ENCODE peak calls at places on chromosomes 13 and 19, in ten cellular contexts. O, U, T, D, E, I, M, A, B and P are unnamed samples.

GRCh38 chr13:87986639-87987250 is 315.6 kb downstream of the SLITRK5 start:
- DNase-seq in O (no peak), U (no peak), T (no peak), D (no peak), E (no peak), I (no peak), M (no peak), A (no peak), B (no peak), P (no peak)

GRCh38 chr19:40252395-40252794 is 25.9 kb upstream of the CCNP start:
- DNase-seq in O (no peak), U (no peak), T (no peak), D (no peak), E (peak; percentile 55), I (no peak), M (no peak), A (no peak), B (no peak), P (no peak)

GRCh38 chr19:16698914-16699313 is 20.7 kb upstream of the NWD1 start:
- DNase-seq in O (no peak), U (no peak), T (no peak), D (no peak), E (no peak), I (no peak), M (no peak), A (peak; percentile 42), B (no peak), P (no peak)

GRCh38 chr13:44364601-44365000 is 9.0 kb upstream of the SERP2 start:
- DNase-seq in O (peak; percentile 55), U (no peak), T (no peak), D (peak; percentile 67), E (no peak), I (no peak), M (peak; percentile 83), A (no peak), B (peak; percentile 68), P (peak; percentile 51)

GRCh38 chr13:35016362-35017148 is 74.5 kb downstream of the NBEA start:
- DNase-seq in O (no peak), U (no peak), T (no peak), D (no peak), E (no peak), I (no peak), M (peak; percentile 5), A (no peak), B (peak; percentile 7), P (no peak)

GRCh38 chr13:113451951-113452421 is 1.3 kb downstream of the ADPRHL1 start:
- DNase-seq in O (no peak), U (no peak), T (no peak), D (no peak), E (no peak), I (no peak), M (no peak), A (no peak), B (no peak), P (no peak)

GRCh38 chr13:41345921-41346589 is 35.0 kb downstream of the NAA16 start:
- DNase-seq in O (peak; percentile 44), U (no peak), T (no peak), D (no peak), E (no peak), I (no peak), M (peak; percentile 53), A (no peak), B (no peak), P (no peak)

GRCh38 chr13:101626925-101627555 is 174.6 kb downstream of the ITGBL1 start:
- DNase-seq in O (peak; percentile 2), U (no peak), T (no peak), D (no peak), E (no peak), I (peak; percentile 41), M (no peak), A (no peak), B (no peak), P (no peak)

GRCh38 chr19:12194827-12195500 is 32.1 kb downstream of the ZNF136 start:
- DNase-seq in O (peak; percentile 6), U (peak; percentile 93), T (no peak), D (peak; percentile 35), E (no peak), I (no peak), M (peak; percentile 66), A (peak; percentile 91), B (no peak), P (peak; percentile 53)

GRCh38 chr13:31870511-31870910 is 131.2 kb downstream of the RXFP2 start:
- DNase-seq in O (no peak), U (no peak), T (no peak), D (peak; percentile 14), E (no peak), I (no peak), M (no peak), A (no peak), B (no peak), P (no peak)

GRCh38 chr13:26022538-26023292 is 29.1 kb downstream of the SHISA2 start:
- DNase-seq in O (peak; percentile 47), U (no peak), T (no peak), D (peak; percentile 74), E (no peak), I (no peak), M (peak; percentile 73), A (peak; percentile 85), B (no peak), P (no peak)

GRCh38 chr13:70812481-70812880 is 704.2 kb upstream of the KLHL1 start:
- DNase-seq in O (peak; percentile 75), U (no peak), T (no peak), D (no peak), E (no peak), I (no peak), M (peak; percentile 90), A (no peak), B (no peak), P (no peak)

GRCh38 chr19:42275103-42275502 is 6.1 kb downstream of the CIC start:
- DNase-seq in O (no peak), U (no peak), T (no peak), D (no peak), E (no peak), I (no peak), M (no peak), A (no peak), B (no peak), P (no peak)

GRCh38 chr13:51475727-51476521 is 23.1 kb upstream of the INTS6 start:
- DNase-seq in O (peak; percentile 74), U (no peak), T (no peak), D (no peak), E (no peak), I (no peak), M (peak; percentile 41), A (no peak), B (no peak), P (no peak)

GRCh38 chr13:105572401-105572800 is 963.1 kb downstream of the EFNB2 start:
- DNase-seq in O (no peak), U (no peak), T (no peak), D (peak; percentile 33), E (no peak), I (no peak), M (peak; percentile 46), A (no peak), B (no peak), P (no peak)

DNA sequence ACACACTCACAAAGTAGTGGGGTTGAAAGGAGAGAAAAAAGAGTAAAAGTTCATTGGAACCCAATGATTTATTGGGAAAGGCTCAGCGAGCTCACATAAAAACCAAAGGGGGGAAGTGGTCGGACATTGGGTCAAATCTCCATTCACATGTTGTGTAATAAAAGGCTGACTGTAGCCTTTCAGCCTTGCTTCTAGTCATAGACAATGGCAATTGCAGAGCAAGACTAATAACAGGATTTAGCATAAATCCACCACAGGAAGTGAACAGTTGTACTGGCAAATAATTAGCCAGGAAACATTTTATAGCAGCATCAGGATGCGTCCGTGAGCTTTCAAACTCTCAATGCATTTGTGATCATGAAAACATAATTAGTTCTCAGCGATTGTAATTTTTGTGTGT is 105.8 kb downstream of the SPRY2 start:
- DNase-seq in O (no peak), U (no peak), T (no peak), D (no peak), E (no peak), I (no peak), M (peak; percentile 47), A (no peak), B (no peak), P (no peak)
- H3K27ac ChIP-seq in O (no peak overlapping the region), U (peak overlapping the region; percentile 16), T (no peak overlapping the region), D (no peak overlapping the region), E (no peak overlapping the region), I (no peak overlapping the region), M (no peak overlapping the region), A (no peak overlapping the region), B (no peak overlapping the region), P (no peak overlapping the region)

DNA sequence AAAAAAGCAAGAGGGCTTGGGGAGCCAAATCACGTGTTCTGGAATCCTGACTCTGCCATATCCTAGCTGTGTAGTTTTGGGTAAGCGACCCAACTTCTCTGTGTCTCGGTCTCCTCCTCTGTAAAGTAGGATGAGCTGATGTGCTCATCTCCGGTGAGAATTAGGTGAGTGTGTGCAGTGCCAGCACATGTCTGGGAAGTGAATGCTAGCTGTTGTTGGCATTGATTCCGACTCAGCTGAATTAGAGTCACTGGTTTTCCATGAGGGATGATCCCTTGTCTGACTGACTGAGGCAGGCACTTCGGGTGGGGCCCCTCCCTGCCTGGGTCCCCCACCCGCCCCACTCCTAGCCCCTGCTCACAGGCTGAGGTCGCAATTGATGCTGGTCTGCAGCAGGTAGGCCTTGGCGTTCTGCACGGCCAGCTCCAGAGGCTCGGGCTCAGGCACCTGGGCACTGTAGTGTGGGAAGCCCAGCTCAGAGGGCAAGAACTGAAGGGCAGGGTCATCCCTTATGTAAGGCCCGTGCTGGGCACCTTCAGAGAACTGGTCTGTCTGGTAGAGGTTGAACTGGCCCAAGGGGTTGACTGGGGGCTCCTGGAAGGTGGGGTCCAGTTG is 835 bp downstream of the RSPH6A start:
- DNase-seq in O (no peak), U (no peak), T (no peak), D (no peak), E (no peak), I (no peak), M (no peak), A (no peak), B (no peak), P (no peak)
- H3K9ac ChIP-seq in O (no peak overlapping the region), U (no peak overlapping the region), T (no peak overlapping the region), D (no peak overlapping the region), E (peak overlapping the region; percentile 63), I (no peak overlapping the region), M (no peak overlapping the region), A (no peak overlapping the region), B (no peak overlapping the region), P (no peak overlapping the region)

DNA sequence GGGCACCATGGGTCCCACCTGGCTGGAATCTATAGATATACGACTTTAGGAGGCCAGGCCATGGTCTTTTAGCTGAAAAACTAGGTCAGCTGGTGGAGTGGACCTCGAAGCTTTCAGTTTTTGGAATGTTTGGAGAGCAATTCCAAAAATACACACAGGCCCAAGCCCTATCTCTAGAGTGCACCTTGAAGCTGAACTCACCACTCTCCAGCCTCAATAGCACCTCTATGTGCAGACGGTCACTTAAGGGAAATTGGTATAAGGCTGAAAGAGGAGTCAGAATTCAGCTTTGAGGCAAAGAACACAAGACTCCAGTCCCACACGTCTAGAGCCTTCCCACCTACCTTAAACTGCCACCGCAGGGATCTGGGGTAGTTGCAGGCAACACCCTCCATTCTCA is 56.4 kb upstream of the KATNAL1 start:
- DNase-seq in O (no peak), U (no peak), T (peak; percentile 67), D (no peak), E (no peak), I (no peak), M (no peak), A (no peak), B (no peak), P (no peak)
- H3K27ac ChIP-seq in O (peak overlapping the region; percentile 47), U (no peak overlapping the region), T (peak overlapping the region; percentile 48), D (no peak overlapping the region), E (no peak overlapping the region), I (peak overlapping the region; percentile 49), M (no peak overlapping the region), A (peak overlapping the region; percentile 35), B (no peak overlapping the region), P (no peak overlapping the region)

GRCh38 chr19:8361921-8362793 is 1.8 kb upstream of the ANGPTL4 start:
- DNase-seq in O (peak; percentile 99), U (peak; percentile 93), T (no peak), D (peak; percentile 99), E (no peak), I (no peak), M (peak; percentile 96), A (peak; percentile 84), B (no peak), P (no peak)
- H3K9ac ChIP-seq in O (peak overlapping the region; percentile 24), U (peak overlapping the region; percentile 30), T (no peak overlapping the region), D (peak overlapping the region; percentile 75), E (no peak overlapping the region), I (no peak overlapping the region), M (no peak overlapping the region), A (peak overlapping the region; percentile 27), B (no peak overlapping the region), P (no peak overlapping the region)